ENCODE peak calls at places on chromosome 12, in eight cellular contexts. Q is transverse colon; R is neural progenitor cell; L is CD8-positive, alpha-beta T cell; S is A549; K is MM.1S; U is testis; G is heart right ventricle. X is an unnamed sample.

GRCh38 chr12:64172143-64172970 is 49.7 kb downstream of the KICS2 start:
- DNase-seq in Q (no peak), R (no peak), L (no peak), S (no peak), K (no peak), U (no peak), G (no peak), X (no peak)

GRCh38 chr12:56996793-56997545 is 9.4 kb downstream of the ZBTB39 start:
- DNase-seq in Q (no peak), R (no peak), L (no peak), S (no peak), K (no peak), U (no peak), G (no peak), X (no peak)

GRCh38 chr12:57416039-57416996 is 14.5 kb downstream of the R3HDM2 start:
- DNase-seq in Q (no peak), R (no peak), L (no peak), S (peak; percentile 30), K (no peak), U (no peak), G (no peak), X (no peak)

GRCh38 chr12:89280833-89281533 is 71.3 kb downstream of the DUSP6 start:
- DNase-seq in Q (no peak), R (peak; percentile 19), L (no peak), S (no peak), K (peak; percentile 59), U (no peak), G (peak; percentile 13), X (no peak)

GRCh38 chr12:3168775-3169221 is 91.6 kb downstream of the TSPAN9 start:
- DNase-seq in Q (no peak), R (no peak), L (no peak), S (peak; percentile 88), K (no peak), U (no peak), G (no peak), X (no peak)

GRCh38 chr12:88650715-88651114 is 70.4 kb upstream of the KITLG start:
- DNase-seq in Q (no peak), R (no peak), L (no peak), S (peak; percentile 12), K (no peak), U (no peak), G (no peak), X (no peak)

GRCh38 chr12:19846561-19846960 is 407.3 kb downstream of the AEBP2 start:
- DNase-seq in Q (no peak), R (no peak), L (no peak), S (peak; percentile 19), K (no peak), U (no peak), G (no peak), X (no peak)

GRCh38 chr12:7068240-7068993 is 7.9 kb downstream of the C1S start:
- DNase-seq in Q (no peak), R (no peak), L (no peak), S (no peak), K (no peak), U (no peak), G (peak; percentile 55), X (no peak)

GRCh38 chr12:118424883-118425282 is 48.5 kb downstream of the SUDS3 start:
- DNase-seq in Q (no peak), R (no peak), L (no peak), S (no peak), K (no peak), U (no peak), G (no peak), X (no peak)

GRCh38 chr12:10190558-10191388 is 11.9 kb downstream of the TMEM52B start:
- DNase-seq in Q (peak; percentile 67), R (peak; percentile 69), L (peak; percentile 56), S (peak; percentile 78), K (peak; percentile 73), U (peak; percentile 59), G (peak; percentile 27), X (no peak)

GRCh38 chr12:95548539-95549391 is 2.5 kb downstream of the USP44 start:
- DNase-seq in Q (peak; percentile 56), R (peak; percentile 91), L (peak; percentile 56), S (peak; percentile 55), K (no peak), U (peak; percentile 70), G (peak; percentile 48), X (peak; percentile 75)

GRCh38 chr12:112349440-112349839 is 32.8 kb downstream of the HECTD4 start:
- DNase-seq in Q (no peak), R (no peak), L (no peak), S (no peak), K (no peak), U (no peak), G (no peak), X (no peak)

DNA sequence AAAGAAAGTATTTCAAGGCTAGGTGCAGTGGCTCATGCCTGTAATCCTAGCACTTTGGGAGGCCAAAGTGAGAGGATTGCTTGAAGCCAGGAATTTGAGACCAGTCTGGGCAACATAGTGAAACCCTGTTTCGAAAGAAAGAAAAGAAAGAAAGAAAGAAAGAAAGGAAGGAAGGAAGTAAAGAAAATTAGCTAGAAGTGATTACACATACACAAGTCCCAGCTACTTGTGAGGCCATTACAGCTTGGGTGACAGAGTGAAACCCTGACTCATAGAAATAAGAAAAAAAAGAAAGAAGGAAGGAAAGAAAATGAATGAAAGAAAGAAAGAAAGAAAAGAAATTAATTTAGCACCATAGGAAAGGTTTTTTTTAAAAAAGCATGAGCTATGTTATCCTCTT is 33.3 kb upstream of the PPP1CC start:
- DNase-seq in Q (no peak), R (no peak), L (no peak), S (no peak), K (no peak), U (no peak), G (no peak), X (no peak)
- H3K4me1 ChIP-seq in Q (no peaks in the 10 kb centered on the region), R (no peaks in the 10 kb centered on the region), L (peaks cover 29% of the 10 kb centered on the region), S (no peaks in the 10 kb centered on the region), K (peaks cover 4% of the 10 kb centered on the region), U (no peaks in the 10 kb centered on the region), G (peaks cover 15% of the 10 kb centered on the region), X (no peaks in the 10 kb centered on the region)

DNA sequence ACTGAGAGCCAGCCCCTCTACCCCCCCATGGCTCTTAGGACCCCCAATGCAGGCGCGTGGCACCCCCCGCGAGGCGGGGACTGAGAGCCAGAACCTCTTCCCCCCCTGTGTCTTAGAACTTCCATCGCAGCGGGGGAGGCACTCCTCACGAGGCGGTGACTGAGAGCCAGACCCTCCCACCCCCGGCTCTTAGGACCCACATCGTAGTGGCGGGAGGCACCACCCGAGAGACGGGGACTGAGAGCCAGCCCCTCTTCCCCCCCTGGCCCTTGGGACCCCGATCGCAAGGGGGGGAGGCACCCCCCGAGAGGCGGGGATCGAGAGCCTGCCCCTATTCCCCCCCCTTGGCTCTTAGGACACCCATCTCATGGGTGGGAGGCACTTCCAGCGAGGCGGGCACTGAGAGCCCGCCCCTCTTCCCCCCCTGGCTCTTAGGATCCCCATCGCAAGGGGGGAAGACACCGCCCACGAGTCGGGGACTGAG is 44.7 kb downstream of the DDX11 start:
- DNase-seq in Q (no peak), R (peak; percentile 68), L (peak; percentile 16), S (peak; percentile 48), K (no peak), U (no peak), G (no peak), X (peak; percentile 38)
- H3K4me3 ChIP-seq in Q (peak overlapping the region; percentile 15), R (peak overlapping the region; percentile 74), L (peak overlapping the region; percentile 52), S (peak overlapping the region; percentile 64), K (peak overlapping the region; percentile 65), U (peak overlapping the region; percentile 23), G (peak overlapping the region; percentile 34), X (peak overlapping the region; percentile 36)

GRCh38 chr12:8996682-8997405 is 7.5 kb downstream of the KLRG1 start:
- DNase-seq in Q (no peak), R (no peak), L (peak; percentile 24), S (no peak), K (no peak), U (peak; percentile 47), G (no peak), X (no peak)
- H3K4me1 ChIP-seq in Q (no peaks in the 10 kb centered on the region), R (no peaks in the 10 kb centered on the region), L (peaks cover 52% of the 10 kb centered on the region), S (no peaks in the 10 kb centered on the region), K (no peaks in the 10 kb centered on the region), U (no peaks in the 10 kb centered on the region), G (peaks cover 19% of the 10 kb centered on the region), X (no peaks in the 10 kb centered on the region)

DNA sequence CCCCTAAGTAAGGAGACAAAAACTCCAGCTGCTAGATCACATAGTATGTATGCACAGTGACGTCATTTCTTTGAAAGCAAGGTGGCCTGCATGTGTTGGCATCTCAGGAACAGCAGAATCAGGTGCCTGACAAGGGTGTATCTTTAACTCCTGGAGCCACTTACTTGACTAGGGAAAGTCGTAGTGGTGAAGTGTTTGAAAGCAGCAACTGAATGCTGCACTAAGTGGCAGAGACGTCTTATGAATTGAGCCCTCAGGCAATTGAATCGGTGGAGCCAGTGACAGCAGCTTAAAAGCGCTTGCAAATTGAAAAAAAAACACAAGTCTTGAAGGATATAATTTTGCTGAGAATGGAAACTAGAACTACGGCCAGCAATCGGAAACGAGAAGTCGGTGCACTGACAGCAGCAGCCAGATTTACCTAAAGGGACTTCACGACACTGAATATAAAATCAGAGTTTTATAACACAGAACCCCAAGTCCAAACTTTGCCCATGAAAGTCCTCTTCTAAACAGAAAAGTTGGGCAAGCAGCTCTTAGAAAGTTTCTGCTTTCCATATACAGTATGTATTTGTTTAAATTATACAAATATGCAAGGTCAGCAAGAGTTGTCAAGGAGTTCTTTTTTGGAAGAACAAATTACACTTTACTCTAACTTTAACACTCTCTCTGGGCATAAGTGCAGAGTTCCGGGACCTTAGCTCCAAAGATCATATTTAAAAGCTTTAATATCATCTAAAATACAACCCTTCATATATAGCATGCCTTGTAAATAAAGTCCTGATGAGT is 1.1 kb downstream of the IGF1 start:
- DNase-seq in Q (peak; percentile 25), R (peak; percentile 26), L (no peak), S (no peak), K (peak; percentile 89), U (no peak), G (no peak), X (no peak)
- H3K4me3 ChIP-seq in Q (peak overlapping the region; percentile 7), R (no peak overlapping the region), L (peak overlapping the region; percentile 20), S (no peak overlapping the region), K (peak overlapping the region; percentile 47), U (peak overlapping the region; percentile 45), G (peak overlapping the region; percentile 52), X (peak overlapping the region; percentile 37)

GRCh38 chr12:132196873-132197390 is 52.7 kb downstream of the NOC4L start:
- DNase-seq in Q (no peak), R (no peak), L (no peak), S (no peak), K (no peak), U (no peak), G (no peak), X (no peak)

GRCh38 chr12:132200800-132201199 is 56.5 kb downstream of the NOC4L start:
- DNase-seq in Q (no peak), R (no peak), L (no peak), S (no peak), K (no peak), U (no peak), G (no peak), X (no peak)

GRCh38 chr12:132199526-132200319 is 55.5 kb downstream of the NOC4L start:
- DNase-seq in Q (no peak), R (no peak), L (no peak), S (no peak), K (no peak), U (peak; percentile 26), G (no peak), X (no peak)

GRCh38 chr12:132197581-132198281 is 53.5 kb downstream of the NOC4L start:
- DNase-seq in Q (no peak), R (no peak), L (no peak), S (no peak), K (no peak), U (peak; percentile 42), G (peak; percentile 66), X (no peak)

DNA sequence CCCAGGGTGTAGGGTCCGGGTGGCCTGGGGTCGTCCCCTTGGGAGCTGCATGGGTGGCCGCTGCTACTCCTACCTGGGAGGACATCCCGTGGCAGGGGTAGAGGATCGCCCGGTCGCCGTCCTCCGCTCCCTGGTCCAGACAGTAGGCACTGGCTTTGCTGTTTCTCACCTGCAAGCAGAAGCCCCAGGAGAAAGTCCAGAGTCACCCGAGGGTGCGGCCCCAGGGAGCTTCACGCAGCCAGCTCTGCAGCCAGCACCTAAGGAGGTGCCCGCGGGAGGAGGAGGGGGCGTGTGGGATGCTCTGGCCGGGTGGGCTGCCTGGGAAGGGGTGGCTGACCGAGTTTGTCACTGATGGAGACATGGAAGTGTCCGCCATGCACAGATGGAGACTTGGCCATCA is 54.8 kb downstream of the NOC4L start:
- DNase-seq in Q (no peak), R (no peak), L (no peak), S (no peak), K (no peak), U (no peak), G (no peak), X (no peak)
- H3K4me1 ChIP-seq in Q (no peaks in the 10 kb centered on the region), R (peaks cover 14% of the 10 kb centered on the region), L (no peaks in the 10 kb centered on the region), S (no peaks in the 10 kb centered on the region), K (no peaks in the 10 kb centered on the region), U (no peaks in the 10 kb centered on the region), G (no peaks in the 10 kb centered on the region), X (no peaks in the 10 kb centered on the region)

X was measured in ovary.